ENCODE peak calls at places on chromosomes 12 and 14, in nine cellular contexts. N is A549, Z is cardiac fibroblast, S is natural killer cell, P is transverse colon, H is HCT116, U is fibroblast of mammary gland, G is LNCaP clone FGC, O is coronary artery. B is an unnamed sample.

GRCh38 chr12:64824500-64825142 is at the start of gene TBC1D30:
- DNase-seq in P (no peak), H (no peak), G (no peak), U (no peak), N (no peak), Z (peak), O (no peak), S (no peak), B (no peak)

GRCh38 chr12:3348055-3348454 is 142.9 kb upstream of the PRMT8 start:
- DNase-seq in S (no peak), P (no peak), H (no peak), N (no peak), G (no peak), Z (no peak), U (no peak), O (no peak), B (no peak)

GRCh38 chr14:95008445-95009217 is 148.7 kb downstream of the DICER1 start:
- DNase-seq in P (no peak), U (no peak), H (no peak), Z (no peak), S (no peak), G (no peak), N (no peak), O (no peak), B (no peak)

GRCh38 chr12:115351513-115352077 is 667.6 kb upstream of the TBX3 start:
- DNase-seq in O (no peak), S (no peak), N (no peak), P (no peak), G (no peak), Z (peak), U (peak), H (no peak), B (no peak)

GRCh38 chr12:132761032-132761910 is at the start of gene ANKLE2:
- DNase-seq in O (peak), P (peak), S (peak), U (peak), H (no peak), G (no peak), Z (peak), N (peak), B (peak)

GRCh38 chr14:77613207-77613606 is 3.2 kb downstream of the SPTLC2 start:
- DNase-seq in P (no peak), U (no peak), G (no peak), S (no peak), O (no peak), H (no peak), N (no peak), Z (peak), B (no peak)

GRCh38 chr14:60195179-60195810 is 30.1 kb upstream of the DHRS7 start:
- DNase-seq in S (no peak), N (peak), Z (peak), H (no peak), P (no peak), G (no peak), O (no peak), U (no peak), B (no peak)

GRCh38 chr14:29900609-29901350 is 26.9 kb downstream of the PRKD1 start:
- DNase-seq in O (no peak), N (no peak), G (no peak), S (no peak), P (no peak), H (no peak), Z (no peak), U (no peak), B (no peak)

GRCh38 chr12:46265734-46266133 is 3.1 kb downstream of the SLC38A1 start:
- DNase-seq in N (no peak), H (no peak), O (no peak), G (no peak), Z (no peak), P (no peak), S (no peak), U (no peak), B (no peak)

GRCh38 chr12:128266559-128267245 is at the start of gene TMEM132C:
- DNase-seq in S (no peak), U (no peak), O (no peak), P (no peak), H (no peak), N (no peak), Z (no peak), G (no peak), B (no peak)

GRCh38 chr12:15001733-15002471 is 29.1 kb downstream of the PDE6H start:
- DNase-seq in Z (peak), N (no peak), G (no peak), H (no peak), O (no peak), S (no peak), P (peak), U (peak), B (peak)

GRCh38 chr14:73743431-73743931 is 29.3 kb upstream of the PNMA1 start:
- DNase-seq in P (peak), G (no peak), S (no peak), U (no peak), H (no peak), O (peak), Z (no peak), N (no peak), B (peak)

GRCh38 chr14:65620195-65620594 is 207.7 kb downstream of the FUT8 start:
- DNase-seq in N (no peak), S (no peak), G (no peak), H (no peak), P (no peak), U (peak), O (no peak), Z (no peak), B (no peak)

GRCh38 chr12:94725375-94726168 is 75.2 kb upstream of the TMCC3 start:
- DNase-seq in H (peak), N (peak), O (no peak), Z (peak), P (peak), S (no peak), G (peak), U (peak), B (no peak)

GRCh38 chr14:42804146-42804545 is 1197.5 kb downstream of the LRFN5 start:
- DNase-seq in U (no peak), H (no peak), O (no peak), S (no peak), P (no peak), Z (no peak), G (no peak), N (no peak), B (no peak)

GRCh38 chr14:73722581-73722980 is 8.4 kb upstream of the PNMA1 start:
- DNase-seq in S (no peak), U (no peak), G (no peak), H (no peak), O (no peak), N (no peak), Z (no peak), P (no peak), B (no peak)

GRCh38 chr12:109277899-109278762 is 31.0 kb downstream of the FOXN4 start:
- DNase-seq in Z (peak), P (no peak), O (no peak), H (no peak), S (no peak), G (peak), N (peak), U (peak), B (no peak)

GRCh38 chr14:54772451-54772881 is 130.2 kb downstream of the GCH1 start:
- DNase-seq in U (peak), P (no peak), G (no peak), H (no peak), N (no peak), O (no peak), Z (peak), S (no peak), B (no peak)

GRCh38 chr12:105676694-105677093 is 346.2 kb downstream of the C12orf75 start:
- DNase-seq in O (no peak), P (peak), N (no peak), Z (peak), S (no peak), H (no peak), U (no peak), G (no peak), B (no peak)

DNA sequence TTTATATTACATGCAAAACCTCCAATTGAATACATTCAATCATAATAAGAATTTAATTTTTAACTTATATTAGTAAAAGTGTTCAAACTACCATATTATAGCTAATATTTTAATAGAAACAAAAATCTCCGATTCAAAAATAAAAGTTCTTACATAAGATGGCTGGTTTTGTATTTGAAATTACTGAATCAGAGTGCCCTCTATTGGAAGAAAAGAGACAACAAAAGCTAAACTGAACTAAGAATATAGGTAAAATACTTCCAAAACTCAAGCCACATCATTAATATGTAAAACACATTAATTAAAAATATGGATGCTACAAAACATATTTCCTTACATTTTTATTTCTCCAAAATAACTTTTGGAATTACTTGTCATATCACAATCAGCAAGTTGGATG is 120.3 kb downstream of the GARIN6 start:
- DNase-seq in P (no peak), Z (peak), O (no peak), N (peak), U (peak), H (peak), G (peak), S (no peak), B (no peak)
- TF ChIP-seq CTCF in P (no peak), Z (peak), O (peak), N (peak), U (peak), H (peak), G (peak), S (no peak), B (peak)

DNA sequence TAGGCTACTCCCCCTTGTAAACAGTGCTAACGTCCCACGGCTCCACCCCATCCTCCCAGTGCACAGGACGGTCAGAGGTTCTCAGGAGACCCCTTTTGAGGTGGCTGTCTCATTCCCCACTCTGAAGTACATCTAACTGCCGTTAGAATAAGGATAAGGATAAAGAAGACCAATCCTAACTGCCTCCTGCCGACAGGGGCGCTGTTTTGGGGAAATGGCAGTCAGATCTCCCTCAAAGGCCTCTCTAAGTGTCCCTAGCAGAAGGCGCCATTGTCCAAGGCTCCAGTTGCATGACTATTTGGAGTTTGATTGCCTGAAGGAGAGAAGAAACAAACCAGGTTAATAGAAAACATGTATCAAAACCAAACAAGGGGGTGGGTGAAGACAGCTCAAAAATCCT is 29.1 kb upstream of the KLRB1 start:
- DNase-seq in G (no peak), S (no peak), N (peak), Z (no peak), P (no peak), H (no peak), U (no peak), O (no peak), B (no peak)
- TF ChIP-seq CTCF in G (no peak), S (no peak), N (no peak), Z (no peak), P (no peak), H (peak), U (no peak), O (no peak), B (no peak)

DNA sequence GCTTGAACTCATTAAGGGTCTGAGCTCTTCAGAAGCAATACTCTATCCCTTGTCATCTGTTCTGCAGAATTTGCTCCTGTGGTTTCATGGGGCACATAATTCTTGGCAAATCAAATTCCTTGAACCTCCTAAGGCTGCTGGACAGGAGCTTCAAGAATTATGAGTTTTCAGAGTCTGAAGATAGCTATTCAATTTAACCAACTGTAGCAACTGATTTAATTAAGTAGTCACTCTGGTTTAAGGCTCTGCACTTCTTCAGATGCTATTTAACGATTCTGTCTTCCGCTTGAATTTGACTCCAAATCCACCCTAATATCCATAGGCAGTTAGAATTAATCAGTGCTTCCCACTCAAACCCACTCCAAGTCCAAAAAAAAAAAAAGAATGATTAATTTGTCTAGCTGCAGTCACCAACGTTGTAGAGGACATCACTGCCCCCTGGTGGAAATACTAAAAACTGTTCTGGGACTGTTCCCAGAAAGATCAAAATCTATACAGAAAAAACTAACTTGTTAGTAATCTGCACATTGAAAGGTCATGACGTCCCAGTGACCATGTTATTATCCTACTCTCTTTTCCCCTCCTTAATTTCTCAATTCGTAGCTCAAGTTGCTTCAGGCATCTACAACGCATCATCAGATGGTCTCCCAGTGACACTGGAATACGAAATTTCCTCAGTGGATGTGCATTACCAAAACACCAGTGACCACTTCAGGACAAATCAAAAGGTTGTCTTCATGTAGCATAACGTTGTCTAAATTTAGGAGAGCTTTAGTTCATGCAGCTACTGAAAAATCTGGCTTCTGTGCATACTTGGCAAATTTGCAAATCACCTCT is 169.8 kb downstream of the KIF21A start:
- DNase-seq in O (no peak), H (peak), P (peak), U (peak), G (peak), Z (peak), N (peak), S (no peak), B (no peak)
- TF ChIP-seq CTCF in O (peak), H (peak), P (peak), U (peak), G (peak), Z (peak), N (peak), S (peak), B (peak)

GRCh38 chr12:65845751-65846537 is 21.7 kb downstream of the HMGA2 start:
- DNase-seq in N (no peak), U (no peak), O (no peak), G (no peak), H (no peak), P (no peak), S (no peak), Z (no peak), B (no peak)
- TF ChIP-seq CTCF in N (no peak), U (no peak), O (no peak), G (no peak), H (peak), P (no peak), S (no peak), Z (no peak), B (no peak)